ENCODE peak calls at places on chromosomes 2 and 18, in four cellular contexts. L is pancreas, H is HAP-1, K is neural progenitor cell. V is an unnamed sample. For H3K4me1, the result is how much of the 10 kb centered on the place peaks cover.

GRCh38 chr2:225274751-225275150 is 124.8 kb upstream of the NYAP2 start:
- DNase-seq in L (peak), H (no peak), K (no peak), V (no peak)

GRCh38 chr2:98923244-98923940 is 12.6 kb downstream of the CRACDL start:
- DNase-seq in L (no peak), H (no peak), K (no peak), V (no peak)

GRCh38 chr2:222907790-222908431 is 47.1 kb downstream of the ACSL3 start:
- DNase-seq in L (no peak), H (no peak), K (no peak), V (no peak)

GRCh38 chr2:10548626-10549025 is 100.5 kb upstream of the ODC1 start:
- DNase-seq in L (no peak), H (no peak), K (no peak), V (no peak)

GRCh38 chr18:37563810-37564511 is 1.6 kb downstream of the CELF4 start:
- DNase-seq in L (no peak), H (no peak), K (no peak), V (no peak)

GRCh38 chr2:86787701-86788100 is 3.0 kb downstream of the CD8A start:
- DNase-seq in L (no peak), H (no peak), K (peak), V (no peak)

GRCh38 chr18:64679121-64679520 is 530.2 kb upstream of the LINC00305 start:
- DNase-seq in L (no peak), H (peak), K (no peak), V (no peak)

GRCh38 chr2:240714747-240715725 is 23.4 kb downstream of the AQP12A start:
- DNase-seq in L (no peak), H (no peak), K (no peak), V (no peak)

GRCh38 chr18:63073481-63073880 is 246.1 kb downstream of the BCL2 start:
- DNase-seq in L (no peak), H (no peak), K (no peak), V (no peak)

GRCh38 chr2:9423922-9424272 is 443 bp downstream of the CPSF3 start:
- DNase-seq in L (no peak), H (no peak), K (no peak), V (no peak)

GRCh38 chr2:96898636-96899035 is 28.8 kb upstream of the SEMA4C start:
- DNase-seq in L (no peak), H (no peak), K (no peak), V (no peak)

GRCh38 chr2:40032650-40033319 is 253.7 kb upstream of the THUMPD2 start:
- DNase-seq in L (no peak), H (no peak), K (no peak), V (no peak)

GRCh38 chr2:176001281-176001902 is 675 bp downstream of the LNPK start:
- DNase-seq in L (peak), H (peak), K (peak), V (peak)

GRCh38 chr2:127046579-127046978 is 60.4 kb downstream of the BIN1 start:
- DNase-seq in L (no peak), H (no peak), K (no peak), V (no peak)

GRCh38 chr2:144111443-144111842 is 408.5 kb downstream of the ZEB2 start:
- DNase-seq in L (no peak), H (no peak), K (no peak), V (no peak)

GRCh38 chr2:216132585-216132984 is 23.4 kb downstream of the XRCC5 start:
- DNase-seq in L (no peak), H (no peak), K (no peak), V (no peak)

GRCh38 chr18:40995529-40995928 is 959.5 kb upstream of the PIK3C3 start:
- DNase-seq in L (no peak), H (no peak), K (no peak), V (no peak)

GRCh38 chr18:67776929-67777328 is 260.4 kb upstream of the DSEL start:
- DNase-seq in L (no peak), H (no peak), K (no peak), V (no peak)

GRCh38 chr18:11726556-11726955 is 37.5 kb downstream of the GNAL start:
- DNase-seq in L (no peak), H (no peak), K (no peak), V (no peak)

GRCh38 chr18:44450220-44450619 is 230.5 kb upstream of the SETBP1 start:
- DNase-seq in L (no peak), H (no peak), K (no peak), V (no peak)

GRCh38 chr2:158395166-158395565 is 61.4 kb downstream of the CCDC148 start:
- DNase-seq in L (no peak), H (no peak), K (peak), V (no peak)

GRCh38 chr2:45755585-45756330 is 104.3 kb downstream of the PRKCE start:
- DNase-seq in L (no peak), H (no peak), K (peak), V (no peak)

GRCh38 chr2:54641988-54642387 is 81.5 kb upstream of the EML6 start:
- DNase-seq in L (no peak), H (no peak), K (no peak), V (no peak)

GRCh38 chr2:14781148-14781547 is 148.6 kb downstream of the LRATD1 start:
- DNase-seq in L (no peak), H (no peak), K (no peak), V (no peak)

GRCh38 chr18:76980663-76981387 is 151.8 kb downstream of the MBP start:
- DNase-seq in L (no peak), H (no peak), K (no peak), V (no peak)

GRCh38 chr2:215105607-215106354 is 32.6 kb downstream of the ABCA12 start:
- DNase-seq in L (no peak), H (no peak), K (no peak), V (no peak)

GRCh38 chr18:58158459-58158858 is 114.4 kb downstream of the NEDD4L start:
- DNase-seq in L (no peak), H (no peak), K (no peak), V (no peak)

GRCh38 chr2:158635961-158636601 is 159.0 kb upstream of the DAPL1 start:
- DNase-seq in L (no peak), H (no peak), K (no peak), V (no peak)

GRCh38 chr2:30272286-30272685 is 41.0 kb downstream of the LBH start:
- DNase-seq in L (no peak), H (no peak), K (no peak), V (no peak)

GRCh38 chr18:11909597-11910026 is 1.5 kb upstream of the MPPE1 start:
- DNase-seq in L (no peak), H (no peak), K (no peak), V (no peak)

GRCh38 chr2:222295368-222296041 is 3.3 kb downstream of the PAX3 start:
- DNase-seq in L (no peak), H (no peak), K (peak), V (no peak)

DNA sequence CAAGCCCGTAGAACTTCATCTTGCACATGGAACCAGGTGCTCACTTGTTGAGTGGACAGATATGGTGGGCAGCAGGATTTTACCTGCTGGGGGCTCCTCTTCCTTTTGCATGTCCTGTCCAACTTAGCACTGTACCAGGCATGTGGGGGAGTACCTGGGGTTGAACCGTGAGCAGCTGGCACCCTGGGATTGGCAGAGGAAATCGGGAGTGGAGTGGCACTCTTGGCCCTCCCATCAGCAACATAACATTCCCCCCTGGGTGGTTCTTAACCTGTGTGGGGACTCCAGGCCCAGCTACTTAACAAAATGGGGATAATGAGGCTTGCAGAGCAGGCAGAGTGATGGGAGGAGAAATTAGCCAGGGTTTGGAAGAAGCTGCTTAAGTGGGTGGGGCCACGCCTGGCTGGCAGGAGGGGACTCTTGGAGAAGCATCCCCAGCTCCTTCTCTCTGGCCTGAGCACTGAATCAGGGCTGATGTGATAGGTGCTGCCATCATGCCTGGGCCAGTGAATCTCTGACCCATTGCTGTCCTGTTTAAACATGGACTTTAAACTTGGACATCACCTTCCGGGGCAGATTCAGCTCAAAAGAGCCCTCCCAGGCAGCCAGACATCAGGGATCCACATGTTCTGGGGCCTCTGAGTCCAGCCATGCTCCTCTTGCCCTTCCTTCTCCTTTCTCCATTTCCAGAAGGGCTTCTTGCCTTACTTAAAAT is 15.5 kb downstream of the FOSL2 start:
- DNase-seq in L (no peak), H (no peak), K (no peak), V (no peak)
- H3K4me1 ChIP-seq in L (under half), H (under half), K (under half), V (half or more)

DNA sequence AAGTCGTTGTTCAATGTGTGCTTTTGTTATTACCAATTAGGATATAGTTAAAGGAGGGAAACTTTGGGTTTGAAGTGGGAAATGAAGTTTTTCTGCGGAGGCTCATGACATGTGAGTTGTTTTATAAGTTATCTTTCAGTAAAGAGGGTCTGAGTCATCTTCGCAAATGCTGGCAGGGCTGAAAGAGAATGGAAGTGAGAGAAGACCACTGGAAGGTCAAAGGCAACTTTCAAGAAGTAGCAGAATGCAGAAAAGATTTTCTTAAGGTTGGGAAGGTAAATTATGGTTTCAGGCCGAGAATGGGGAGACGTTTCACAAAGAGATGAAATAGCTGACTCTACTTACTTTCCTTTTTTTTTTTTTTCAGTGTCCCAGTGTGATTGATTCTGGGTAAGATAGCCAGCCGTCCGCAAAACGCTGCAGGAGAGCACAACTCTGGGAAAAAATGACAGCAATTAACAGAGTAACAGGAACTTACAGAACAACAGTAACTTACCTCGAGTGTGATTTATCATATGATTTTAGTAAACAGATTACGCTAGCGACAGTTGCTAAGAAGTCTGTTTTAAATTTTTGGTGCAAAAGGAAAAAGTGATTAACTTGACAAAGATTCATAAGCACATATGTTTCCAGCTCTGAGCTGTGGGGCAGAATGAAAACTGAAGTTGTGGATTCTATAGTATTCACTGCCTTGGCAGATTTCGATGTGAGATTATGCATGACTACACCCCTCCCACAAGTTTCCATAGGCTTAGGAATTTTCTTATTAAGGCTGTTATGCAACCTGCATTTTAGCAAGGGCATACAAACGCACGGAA is 46.8 kb upstream of the ACTR3 start:
- DNase-seq in L (no peak), H (no peak), K (no peak), V (no peak)
- H3K4me3 ChIP-seq in L (no peak), H (no peak), K (no peak), V (no peak)

GRCh38 chr2:105760639-105761337 is 16.1 kb downstream of the NCK2 start:
- DNase-seq in L (no peak), H (no peak), K (no peak), V (no peak)
- H3K4me1 ChIP-seq in L (under half), H (under half), K (under half), V (under half)

GRCh38 chr18:74268933-74269620 is 22.7 kb downstream of the CYB5A start:
- DNase-seq in L (no peak), H (no peak), K (no peak), V (no peak)
- H3K4me3 ChIP-seq in L (no peak), H (no peak), K (no peak), V (no peak)

GRCh38 chr2:236955675-236956618 is 129.7 kb upstream of the COPS8 start:
- DNase-seq in L (no peak), H (no peak), K (peak), V (no peak)
- H3K4me1 ChIP-seq in L (under half), H (under half), K (under half), V (under half)

V was measured in mucosa of descending colon.